ENCODE peak calls at places on chromosomes 6 and 20, in four cellular contexts. One of them, this sample, is unnamed.

GRCh38 chr20:38139919-38140753 is 24.9 kb downstream of the TGM2 start:
- DNase-seq in AG04449: no peak
- DNase-seq in AG04450: no peak
- DNase-seq in heart left ventricle: no peak
- DNase-seq in this sample: no peak

GRCh38 chr6:9248125-9248524 is 812.8 kb upstream of the SLC35B3 start:
- DNase-seq in AG04449: no peak
- DNase-seq in AG04450: no peak
- DNase-seq in heart left ventricle: no peak
- DNase-seq in this sample: no peak

GRCh38 chr6:28490191-28490890 is 25.3 kb downstream of the GPX6 start:
- DNase-seq in AG04449: no peak
- DNase-seq in AG04450: no peak
- DNase-seq in heart left ventricle: no peak
- DNase-seq in this sample: no peak

GRCh38 chr6:127517698-127518097 is 1.4 kb downstream of the MTCL3 start:
- DNase-seq in AG04449: no peak
- DNase-seq in AG04450: no peak
- DNase-seq in heart left ventricle: no peak
- DNase-seq in this sample: no peak

GRCh38 chr6:142693446-142693845 is 251.5 kb downstream of the HIVEP2 start:
- DNase-seq in AG04449: no peak
- DNase-seq in AG04450: no peak
- DNase-seq in heart left ventricle: no peak
- DNase-seq in this sample: no peak

GRCh38 chr20:44008806-44009678 is 94.4 kb downstream of the TOX2 start:
- DNase-seq in AG04449: no peak
- DNase-seq in AG04450: no peak
- DNase-seq in heart left ventricle: no peak
- DNase-seq in this sample: no peak

GRCh38 chr20:61371501-61372150 is 119.6 kb downstream of the CDH4 start:
- DNase-seq in AG04449: no peak
- DNase-seq in AG04450: no peak
- DNase-seq in heart left ventricle: no peak
- DNase-seq in this sample: no peak

GRCh38 chr6:44289726-44290125 is 19.5 kb downstream of the TMEM151B start:
- DNase-seq in AG04449: no peak
- DNase-seq in AG04450: no peak
- DNase-seq in heart left ventricle: no peak
- DNase-seq in this sample: no peak

GRCh38 chr6:403659-404655 is 12.4 kb downstream of the IRF4 start:
- DNase-seq in AG04449: no peak
- DNase-seq in AG04450: no peak
- DNase-seq in heart left ventricle: no peak
- DNase-seq in this sample: no peak

GRCh38 chr20:60143450-60143849 is 185.2 kb downstream of the CDH26 start:
- DNase-seq in AG04449: no peak
- DNase-seq in AG04450: no peak
- DNase-seq in heart left ventricle: no peak
- DNase-seq in this sample: no peak

GRCh38 chr6:106513813-106514212 is 115.5 kb downstream of the RTN4IP1 start:
- DNase-seq in AG04449: no peak
- DNase-seq in AG04450: no peak
- DNase-seq in heart left ventricle: no peak
- DNase-seq in this sample: no peak

GRCh38 chr6:75893058-75893775 is 144.2 kb downstream of the MYO6 start:
- DNase-seq in AG04449: peak; percentile 28
- DNase-seq in AG04450: peak; percentile 60
- DNase-seq in heart left ventricle: no peak
- DNase-seq in this sample: no peak

GRCh38 chr6:15994814-15995459 is 133.9 kb upstream of the MYLIP start:
- DNase-seq in AG04449: no peak
- DNase-seq in AG04450: no peak
- DNase-seq in heart left ventricle: no peak
- DNase-seq in this sample: no peak

GRCh38 chr6:89360415-89360999 is 8.0 kb upstream of the UBE2J1 start:
- DNase-seq in AG04449: peak; percentile 17
- DNase-seq in AG04450: no peak
- DNase-seq in heart left ventricle: no peak
- DNase-seq in this sample: no peak

GRCh38 chr6:168905451-168906090 is 348.1 kb downstream of the THBS2 start:
- DNase-seq in AG04449: no peak
- DNase-seq in AG04450: no peak
- DNase-seq in heart left ventricle: no peak
- DNase-seq in this sample: no peak

GRCh38 chr20:53834044-53834442 is 236.4 kb downstream of the BCAS1 start:
- DNase-seq in AG04449: no peak
- DNase-seq in AG04450: no peak
- DNase-seq in heart left ventricle: no peak
- DNase-seq in this sample: no peak

GRCh38 chr6:150482883-150483409 is 114.1 kb downstream of the IYD start:
- DNase-seq in AG04449: no peak
- DNase-seq in AG04450: no peak
- DNase-seq in heart left ventricle: no peak
- DNase-seq in this sample: no peak

GRCh38 chr20:49595811-49596545 is 28.0 kb upstream of the PTGIS start:
- DNase-seq in AG04449: no peak
- DNase-seq in AG04450: no peak
- DNase-seq in heart left ventricle: no peak
- DNase-seq in this sample: no peak

GRCh38 chr6:14717307-14717706 is 528.6 kb upstream of the JARID2 start:
- DNase-seq in AG04449: no peak
- DNase-seq in AG04450: no peak
- DNase-seq in heart left ventricle: no peak
- DNase-seq in this sample: no peak

GRCh38 chr6:3208775-3209113 is 18.7 kb downstream of the TUBB2B start:
- DNase-seq in AG04449: no peak
- DNase-seq in AG04450: no peak
- DNase-seq in heart left ventricle: no peak
- DNase-seq in this sample: no peak

GRCh38 chr6:11535801-11536230 is 1.7 kb upstream of the TMEM170B start:
- DNase-seq in AG04449: no peak
- DNase-seq in AG04450: no peak
- DNase-seq in heart left ventricle: no peak
- DNase-seq in this sample: no peak

GRCh38 chr6:89797317-89797716 is 22.3 kb downstream of the MDN1 start:
- DNase-seq in AG04449: no peak
- DNase-seq in AG04450: peak; percentile 27
- DNase-seq in heart left ventricle: no peak
- DNase-seq in this sample: peak; percentile 24

GRCh38 chr6:81601918-81602317 is 150.6 kb downstream of the TENT5A start:
- DNase-seq in AG04449: no peak
- DNase-seq in AG04450: no peak
- DNase-seq in heart left ventricle: no peak
- DNase-seq in this sample: no peak

GRCh38 chr20:15511551-15511950 is 1061.7 kb downstream of the KIF16B start:
- DNase-seq in AG04449: no peak
- DNase-seq in AG04450: no peak
- DNase-seq in heart left ventricle: no peak
- DNase-seq in this sample: no peak

GRCh38 chr20:50242863-50243609 is 52.4 kb downstream of the CEBPB start:
- DNase-seq in AG04449: no peak
- DNase-seq in AG04450: no peak
- DNase-seq in heart left ventricle: no peak
- DNase-seq in this sample: no peak

GRCh38 chr20:52748235-52748950 is 223.8 kb upstream of the TSHZ2 start:
- DNase-seq in AG04449: no peak
- DNase-seq in AG04450: no peak
- DNase-seq in heart left ventricle: no peak
- DNase-seq in this sample: no peak

GRCh38 chr20:52746768-52747167 is 225.4 kb upstream of the TSHZ2 start:
- DNase-seq in AG04449: no peak
- DNase-seq in AG04450: no peak
- DNase-seq in heart left ventricle: no peak
- DNase-seq in this sample: no peak

GRCh38 chr20:52746190-52746589 is 226.0 kb upstream of the TSHZ2 start:
- DNase-seq in AG04449: no peak
- DNase-seq in AG04450: no peak
- DNase-seq in heart left ventricle: no peak
- DNase-seq in this sample: no peak

GRCh38 chr20:52749020-52749419 is 223.1 kb upstream of the TSHZ2 start:
- DNase-seq in AG04449: no peak
- DNase-seq in AG04450: no peak
- DNase-seq in heart left ventricle: no peak
- DNase-seq in this sample: no peak

DNA sequence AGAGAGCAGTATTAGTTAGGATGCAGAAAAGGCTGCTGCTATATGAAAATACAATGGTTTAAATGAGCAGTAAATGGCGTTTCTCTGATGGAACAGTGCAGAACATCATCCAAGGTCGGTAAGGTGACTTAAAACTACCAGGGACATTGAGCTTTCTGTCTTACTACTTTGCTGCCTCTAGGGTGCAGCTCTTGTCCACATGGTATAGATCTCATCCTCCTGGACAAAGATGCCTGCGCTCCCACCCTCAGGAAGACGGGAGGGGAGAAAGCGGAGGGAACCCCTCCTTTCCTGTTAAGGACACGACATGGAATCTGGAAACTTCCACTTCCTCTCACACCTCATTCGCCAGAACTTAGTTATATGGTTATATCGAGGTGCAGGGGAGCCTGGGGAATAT is 224.4 kb upstream of the TSHZ2 start:
- DNase-seq in AG04449: no peak
- DNase-seq in AG04450: no peak
- DNase-seq in heart left ventricle: no peak
- DNase-seq in this sample: no peak
- TF ChIP-seq CTCF in AG04449: no peak
- TF ChIP-seq CTCF in AG04450: no peak
- TF ChIP-seq CTCF in heart left ventricle: peak; percentile 42
- TF ChIP-seq CTCF in this sample: no peak

GRCh38 chr6:166076625-166077024 is 91.0 kb downstream of the TBXT start:
- DNase-seq in AG04449: no peak
- DNase-seq in AG04450: no peak
- DNase-seq in heart left ventricle: no peak
- DNase-seq in this sample: no peak
- TF ChIP-seq CTCF in AG04449: no peak
- TF ChIP-seq CTCF in AG04450: no peak
- TF ChIP-seq CTCF in heart left ventricle: no peak
- TF ChIP-seq CTCF in this sample: no peak

GRCh38 chr6:20180935-20181334 is 31.3 kb downstream of the MBOAT1 start:
- DNase-seq in AG04449: no peak
- DNase-seq in AG04450: no peak
- DNase-seq in heart left ventricle: no peak
- DNase-seq in this sample: no peak

GRCh38 chr6:20178327-20178726 is 33.9 kb downstream of the MBOAT1 start:
- DNase-seq in AG04449: no peak
- DNase-seq in AG04450: no peak
- DNase-seq in heart left ventricle: no peak
- DNase-seq in this sample: no peak

GRCh38 chr6:20182069-20182468 is 30.2 kb downstream of the MBOAT1 start:
- DNase-seq in AG04449: no peak
- DNase-seq in AG04450: no peak
- DNase-seq in heart left ventricle: no peak
- DNase-seq in this sample: no peak

GRCh38 chr6:20186981-20187380 is 25.3 kb downstream of the MBOAT1 start:
- DNase-seq in AG04449: peak; percentile 51
- DNase-seq in AG04450: no peak
- DNase-seq in heart left ventricle: no peak
- DNase-seq in this sample: no peak

GRCh38 chr6:20182926-20183521 is 29.2 kb downstream of the MBOAT1 start:
- DNase-seq in AG04449: no peak
- DNase-seq in AG04450: no peak
- DNase-seq in heart left ventricle: no peak
- DNase-seq in this sample: no peak
- TF ChIP-seq CTCF in AG04449: no peak
- TF ChIP-seq CTCF in AG04450: no peak
- TF ChIP-seq CTCF in heart left ventricle: no peak
- TF ChIP-seq CTCF in this sample: no peak

GRCh38 chr6:69487688-69488087 is 309.1 kb downstream of the LMBRD1 start:
- DNase-seq in AG04449: no peak
- DNase-seq in AG04450: no peak
- DNase-seq in heart left ventricle: no peak
- DNase-seq in this sample: no peak
- TF ChIP-seq CTCF in AG04449: no peak
- TF ChIP-seq CTCF in AG04450: no peak
- TF ChIP-seq CTCF in heart left ventricle: no peak
- TF ChIP-seq CTCF in this sample: no peak

GRCh38 chr20:45415822-45416637 is at the start of gene PIGT:
- DNase-seq in AG04449: no peak
- DNase-seq in AG04450: no peak
- DNase-seq in heart left ventricle: peak; percentile 87
- DNase-seq in this sample: no peak

GRCh38 chr20:45420125-45420524 is 4.2 kb downstream of the PIGT start:
- DNase-seq in AG04449: no peak
- DNase-seq in AG04450: no peak
- DNase-seq in heart left ventricle: no peak
- DNase-seq in this sample: no peak

GRCh38 chr20:45423700-45424099 is 7.8 kb downstream of the PIGT start:
- DNase-seq in AG04449: no peak
- DNase-seq in AG04450: no peak
- DNase-seq in heart left ventricle: no peak
- DNase-seq in this sample: no peak

GRCh38 chr20:45416917-45417316 is 976 bp downstream of the PIGT start:
- DNase-seq in AG04449: no peak
- DNase-seq in AG04450: no peak
- DNase-seq in heart left ventricle: no peak
- DNase-seq in this sample: no peak

GRCh38 chr20:45419188-45420091 is 3.5 kb downstream of the PIGT start:
- DNase-seq in AG04449: peak; percentile 60
- DNase-seq in AG04450: peak; percentile 63
- DNase-seq in heart left ventricle: peak; percentile 80
- DNase-seq in this sample: no peak
- TF ChIP-seq CTCF in AG04449: no peak
- TF ChIP-seq CTCF in AG04450: no peak
- TF ChIP-seq CTCF in heart left ventricle: no peak
- TF ChIP-seq CTCF in this sample: no peak

GRCh38 chr6:68976260-68976659 is 341.2 kb downstream of the ADGRB3 start:
- DNase-seq in AG04449: no peak
- DNase-seq in AG04450: no peak
- DNase-seq in heart left ventricle: no peak
- DNase-seq in this sample: no peak

GRCh38 chr6:68978411-68978810 is 343.3 kb downstream of the ADGRB3 start:
- DNase-seq in AG04449: no peak
- DNase-seq in AG04450: no peak
- DNase-seq in heart left ventricle: no peak
- DNase-seq in this sample: no peak

GRCh38 chr6:68975064-68975463 is 340.0 kb downstream of the ADGRB3 start:
- DNase-seq in AG04449: no peak
- DNase-seq in AG04450: no peak
- DNase-seq in heart left ventricle: peak; percentile 28
- DNase-seq in this sample: no peak
- TF ChIP-seq CTCF in AG04449: no peak
- TF ChIP-seq CTCF in AG04450: no peak
- TF ChIP-seq CTCF in heart left ventricle: peak; percentile 49
- TF ChIP-seq CTCF in this sample: no peak

GRCh38 chr6:17820055-17820454 is 113.3 kb upstream of the NUP153 start:
- DNase-seq in AG04449: no peak
- DNase-seq in AG04450: no peak
- DNase-seq in heart left ventricle: no peak
- DNase-seq in this sample: no peak
- TF ChIP-seq CTCF in AG04449: no peak
- TF ChIP-seq CTCF in AG04450: no peak
- TF ChIP-seq CTCF in heart left ventricle: no peak
- TF ChIP-seq CTCF in this sample: no peak